ENCODE peak calls at places on chromosomes 1 and 21, in ten cellular contexts. M is A549, W is breast epithelium, F is IMR-90, Q is GM12878, R is transverse colon, U is Peyer's patch, J is heart left ventricle, E is adrenal gland, N is uterus. H is an unnamed sample.

GRCh38 chr1:219422811-219423598 is 189.9 kb downstream of the ZC3H11B start:
- DNase-seq in M (no peak), W (no peak), F (peak; percentile 89), Q (peak; percentile 23), R (no peak), U (no peak), J (no peak), E (no peak), N (no peak), H (no peak)

GRCh38 chr1:174789399-174789798 is 210.3 kb upstream of the CACYBP start:
- DNase-seq in M (no peak), W (no peak), F (peak; percentile 81), Q (peak; percentile 50), R (no peak), U (no peak), J (no peak), E (no peak), N (no peak), H (no peak)

GRCh38 chr21:34037446-34037845 is 35.9 kb upstream of the MRPS6 start:
- DNase-seq in M (no peak), W (no peak), F (peak; percentile 75), Q (no peak), R (no peak), U (no peak), J (no peak), E (no peak), N (no peak), H (no peak)

GRCh38 chr1:26094677-26095383 is 16.8 kb upstream of the PDIK1L start:
- DNase-seq in M (no peak), W (no peak), F (no peak), Q (no peak), R (no peak), U (no peak), J (peak; percentile 53), E (peak; percentile 69), N (peak; percentile 20), H (no peak)

GRCh38 chr1:199157494-199157893 is 518.7 kb downstream of the PTPRC start:
- DNase-seq in M (no peak), W (no peak), F (peak; percentile 35), Q (no peak), R (no peak), U (no peak), J (no peak), E (no peak), N (no peak), H (no peak)

GRCh38 chr1:245014247-245015029 is 140.3 kb upstream of the KIF26B start:
- DNase-seq in M (no peak), W (no peak), F (no peak), Q (no peak), R (no peak), U (no peak), J (no peak), E (no peak), N (no peak), H (no peak)

GRCh38 chr1:22665752-22666151 is 12.7 kb downstream of the C1QB start:
- DNase-seq in M (peak; percentile 42), W (no peak), F (peak; percentile 43), Q (no peak), R (peak; percentile 48), U (no peak), J (no peak), E (no peak), N (no peak), H (no peak)

GRCh38 chr21:28737671-28738279 is 254.9 kb downstream of the LTN1 start:
- DNase-seq in M (no peak), W (no peak), F (peak; percentile 59), Q (no peak), R (no peak), U (no peak), J (no peak), E (no peak), N (no peak), H (no peak)

GRCh38 chr1:24853656-24854055 is 76.4 kb downstream of the RUNX3 start:
- DNase-seq in M (no peak), W (no peak), F (no peak), Q (no peak), R (no peak), U (no peak), J (no peak), E (no peak), N (no peak), H (no peak)

GRCh38 chr1:24849653-24850295 is 80.3 kb downstream of the RUNX3 start:
- DNase-seq in M (peak; percentile 40), W (no peak), F (peak; percentile 34), Q (no peak), R (peak; percentile 42), U (no peak), J (no peak), E (no peak), N (no peak), H (no peak)

GRCh38 chr1:24850353-24850905 is 79.6 kb downstream of the RUNX3 start:
- DNase-seq in M (no peak), W (no peak), F (peak; percentile 55), Q (no peak), R (no peak), U (no peak), J (no peak), E (no peak), N (no peak), H (no peak)

DNA sequence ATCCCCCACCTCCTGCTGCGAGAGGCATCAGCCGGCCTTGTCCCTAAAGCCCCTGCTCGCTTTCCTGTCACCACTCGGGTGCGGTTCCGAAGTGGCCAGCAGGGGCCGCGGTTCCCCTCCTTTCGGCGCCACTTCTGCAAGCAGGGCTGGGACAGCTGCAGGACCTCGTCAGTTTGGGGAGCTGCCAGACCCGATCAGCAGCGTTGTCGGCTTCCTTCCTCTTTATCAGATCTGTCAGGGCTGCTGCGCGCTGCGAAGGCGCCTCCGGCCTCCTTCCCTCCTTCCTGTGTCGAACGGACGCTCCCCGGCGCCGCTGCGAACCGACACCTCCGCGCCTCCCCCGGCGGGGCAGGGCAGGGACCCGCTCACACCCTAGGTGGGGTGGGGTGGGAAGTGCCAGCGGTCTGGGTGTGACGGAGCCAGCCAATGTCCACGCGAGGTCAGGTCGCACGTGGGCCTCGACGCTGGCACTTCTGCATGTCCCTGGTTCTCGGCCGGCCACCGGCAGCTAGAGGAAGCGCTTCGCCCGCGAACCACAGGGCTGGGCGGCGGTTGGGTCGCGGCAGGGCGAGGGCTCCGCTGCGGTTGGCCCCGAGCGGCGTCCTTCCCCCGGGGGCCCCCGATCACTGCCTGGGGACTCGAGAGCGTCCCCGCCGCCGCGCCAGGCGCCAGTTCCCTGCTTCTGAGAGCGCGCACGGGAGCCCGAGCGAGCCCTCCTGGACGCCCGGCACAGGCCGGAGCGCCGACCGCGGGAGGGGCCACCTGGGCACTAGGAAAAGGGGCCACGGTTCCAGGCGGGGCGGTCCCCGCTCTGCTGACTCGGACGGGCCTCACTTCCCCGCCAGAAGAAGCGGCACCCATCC is 81.8 kb downstream of the RUNX3 start:
- DNase-seq in M (peak; percentile 80), W (peak; percentile 85), F (peak; percentile 86), Q (peak; percentile 71), R (peak; percentile 95), U (peak; percentile 94), J (peak; percentile 93), E (peak; percentile 98), N (peak; percentile 91), H (peak; percentile 83)
- TF ChIP-seq POLR2A in M (no peak), W (no peak), F (peak; percentile 31), Q (peak; percentile 84), R (peak; percentile 47), U (peak; percentile 46), J (no peak), E (no peak), N (peak; percentile 24), H (peak; percentile 37)

GRCh38 chr1:9245230-9245619 is 10.7 kb downstream of the H6PD start:
- DNase-seq in M (no peak), W (no peak), F (no peak), Q (no peak), R (no peak), U (no peak), J (no peak), E (no peak), N (no peak), H (no peak)
- H3K9me3 ChIP-seq in M (no peaks in the 10 kb centered on the region), W (no peaks in the 10 kb centered on the region), F (no peaks in the 10 kb centered on the region), Q (no peaks in the 10 kb centered on the region), R (no peaks in the 10 kb centered on the region), U (no peaks in the 10 kb centered on the region), J (no peaks in the 10 kb centered on the region), E (no peaks in the 10 kb centered on the region), N (no peaks in the 10 kb centered on the region), H (no peaks in the 10 kb centered on the region)

GRCh38 chr1:155977607-155978324 is 581 bp downstream of the ARHGEF2 start:
- DNase-seq in M (peak; percentile 33), W (peak; percentile 35), F (no peak), Q (no peak), R (peak; percentile 51), U (no peak), J (peak; percentile 70), E (no peak), N (peak; percentile 64), H (no peak)
- H3K4me1 ChIP-seq in M (peaks cover 73% of the 10 kb centered on the region), W (peaks cover 36% of the 10 kb centered on the region), F (peaks cover 48% of the 10 kb centered on the region), Q (peaks cover 24% of the 10 kb centered on the region), R (peaks cover 88% of the 10 kb centered on the region), U (peaks cover 42% of the 10 kb centered on the region), J (peaks cover 83% of the 10 kb centered on the region), E (no peaks in the 10 kb centered on the region), N (peaks cover 5% of the 10 kb centered on the region), H (peaks cover 94% of the 10 kb centered on the region)

GRCh38 chr1:63590161-63590560 is 3.0 kb upstream of the PGM1 start:
- DNase-seq in M (no peak), W (no peak), F (peak; percentile 88), Q (no peak), R (no peak), U (no peak), J (no peak), E (no peak), N (no peak), H (no peak)

GRCh38 chr1:63592536-63593302 is 492 bp upstream of the PGM1 start:
- DNase-seq in M (no peak), W (no peak), F (no peak), Q (peak; percentile 20), R (peak; percentile 81), U (no peak), J (no peak), E (no peak), N (no peak), H (no peak)

GRCh38 chr1:63595435-63595834 is 2.2 kb downstream of the PGM1 start:
- DNase-seq in M (no peak), W (no peak), F (no peak), Q (no peak), R (no peak), U (no peak), J (no peak), E (no peak), N (no peak), H (no peak)

GRCh38 chr1:63593303-63593886 is at the start of gene PGM1:
- DNase-seq in M (peak; percentile 76), W (peak; percentile 61), F (peak; percentile 80), Q (peak; percentile 27), R (peak; percentile 75), U (peak; percentile 66), J (peak; percentile 79), E (peak; percentile 86), N (peak; percentile 69), H (peak; percentile 38)

DNA sequence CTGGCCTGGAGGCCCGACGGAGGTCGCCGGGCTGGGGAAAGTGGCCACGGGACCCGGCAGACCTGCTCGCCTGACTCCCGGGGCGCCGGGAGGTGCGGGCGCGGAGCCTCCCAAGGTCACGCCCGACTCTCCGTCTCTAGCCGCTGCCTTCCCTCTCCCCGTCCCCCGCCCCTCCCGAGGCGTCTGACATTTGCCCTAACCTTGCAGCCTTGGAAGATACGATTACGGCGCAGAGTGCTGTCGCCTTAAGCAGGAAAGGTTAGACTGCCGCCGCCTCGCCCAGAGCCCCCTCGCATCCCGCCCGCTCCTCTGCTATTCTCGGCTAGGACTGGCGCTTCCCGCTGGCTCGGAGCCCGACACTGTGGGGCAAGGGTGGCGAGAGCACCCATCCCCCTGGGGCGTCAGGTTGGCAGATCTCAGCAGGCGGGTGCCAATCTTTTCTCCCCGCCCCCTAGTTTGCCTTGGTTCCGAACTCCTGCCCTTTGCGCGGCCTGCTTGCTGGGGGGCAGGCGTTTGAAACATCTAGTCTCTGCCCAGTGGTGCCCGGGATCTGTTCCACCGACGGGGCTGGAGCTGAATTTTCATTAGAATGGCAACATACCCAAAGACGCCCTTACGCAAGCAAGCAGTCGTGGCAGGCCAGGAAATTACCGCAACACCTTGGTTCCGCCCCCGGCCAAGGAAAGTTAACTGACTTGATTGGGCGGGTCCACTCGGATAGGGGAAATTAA is 841 bp downstream of the PGM1 start:
- DNase-seq in M (peak; percentile 80), W (peak; percentile 82), F (peak; percentile 33), Q (peak; percentile 33), R (peak; percentile 86), U (peak; percentile 76), J (peak; percentile 82), E (peak; percentile 85), N (peak; percentile 46), H (peak; percentile 24)
- TF ChIP-seq POLR2A in M (no peak), W (no peak), F (no peak), Q (peak; percentile 65), R (peak; percentile 89), U (peak; percentile 62), J (no peak), E (peak; percentile 45), N (no peak), H (peak; percentile 25)

H was measured in esophagus squamous epithelium.